ENCODE peak calls at places on chromosomes 2 and 18, in four cellular contexts. D is A549, N is brain microvascular endothelial cell, L is NCI-H1048. V is an unnamed sample.

GRCh38 chr2:10274376-10274775 is 28.3 kb upstream of the HPCAL1 start:
- DNase-seq in D (no peak), N (no peak), L (no peak), V (no peak)

GRCh38 chr2:241547781-241548450 is 10.6 kb upstream of the BOK start:
- DNase-seq in L (no peak), N (no peak), D (no peak), V (no peak)

GRCh38 chr2:203683932-203684556 is 22.4 kb upstream of the CD28 start:
- DNase-seq in N (peak), L (no peak), D (peak), V (peak)

GRCh38 chr2:195488567-195488966 is 168.5 kb upstream of the SLC39A10 start:
- DNase-seq in L (no peak), N (no peak), D (no peak), V (no peak)

GRCh38 chr18:63342206-63342605 is 22.6 kb upstream of the BCL2 start:
- DNase-seq in L (no peak), D (peak), N (no peak), V (no peak)

GRCh38 chr2:8550932-8551621 is 130.8 kb upstream of the ID2 start:
- DNase-seq in D (no peak), N (no peak), L (no peak), V (no peak)

GRCh38 chr2:190121971-190122370 is 59.4 kb upstream of the MSTN start:
- DNase-seq in D (peak), N (peak), L (no peak), V (no peak)

GRCh38 chr2:211205358-211205757 is 649.0 kb downstream of the CPS1 start:
- DNase-seq in N (no peak), L (no peak), D (no peak), V (no peak)

GRCh38 chr2:39902103-39902502 is 123.0 kb upstream of the THUMPD2 start:
- DNase-seq in L (no peak), D (no peak), N (peak), V (no peak)

GRCh38 chr2:209331291-209331844 is 92.5 kb upstream of the MAP2 start:
- DNase-seq in L (no peak), N (peak), D (peak), V (peak)

GRCh38 chr2:227888289-227888688 is 16.9 kb downstream of the DAW1 start:
- DNase-seq in N (no peak), D (peak), L (no peak), V (no peak)

GRCh38 chr18:13613591-13614317 is 112.6 kb downstream of the FAM210A start:
- DNase-seq in N (no peak), L (no peak), D (no peak), V (no peak)

GRCh38 chr18:26429535-26429934 is 118.8 kb downstream of the KCTD1 start:
- DNase-seq in D (peak), L (no peak), N (peak), V (peak)

GRCh38 chr2:224551693-224552092 is 33.5 kb downstream of the CUL3 start:
- DNase-seq in L (no peak), N (no peak), D (no peak), V (no peak)